ENCODE peak calls at places on chromosomes 13 and 19, in nine cellular contexts. X is mammary epithelial cell; Q is tibial artery; L is CD8-positive, alpha-beta T cell; H is sigmoid colon; C is colonic mucosa; O is AG04450; J is A549; I is psoas muscle. P is an unnamed sample.

GRCh38 chr13:36806102-36806501 is 12.9 kb upstream of the RFXAP start:
- DNase-seq in C (no peak), O (no peak), X (no peak), I (no peak), H (no peak), J (no peak), Q (no peak), L (no peak), P (no peak)

GRCh38 chr13:25335856-25336255 is 34.4 kb downstream of the NUP58 start:
- DNase-seq in X (no peak), Q (no peak), C (no peak), I (no peak), L (no peak), J (no peak), O (no peak), H (no peak), P (no peak)

GRCh38 chr19:4977299-4978174 is 8.6 kb downstream of the KDM4B start:
- DNase-seq in H (peak), I (peak), C (no peak), Q (peak), L (no peak), X (peak), O (peak), J (no peak), P (peak)

GRCh38 chr19:2624537-2625091 is 77.9 kb downstream of the GNG7 start:
- DNase-seq in C (no peak), Q (no peak), H (peak), J (peak), I (peak), L (no peak), X (no peak), O (no peak), P (no peak)

GRCh38 chr13:64639206-64639605 is 2590.9 kb downstream of the PCDH9 start:
- DNase-seq in C (no peak), J (no peak), Q (no peak), X (no peak), L (no peak), I (no peak), H (no peak), O (no peak), P (no peak)

GRCh38 chr13:93775507-93776108 is 549.0 kb downstream of the GPC6 start:
- DNase-seq in I (no peak), L (no peak), J (no peak), Q (no peak), C (no peak), X (no peak), H (no peak), O (peak), P (peak)

GRCh38 chr13:102402292-102402691 is 444 bp upstream of the FGF14 start:
- DNase-seq in X (no peak), J (no peak), O (no peak), I (peak), L (no peak), H (peak), Q (peak), C (no peak), P (no peak)

GRCh38 chr13:32264407-32264806 is 50.8 kb downstream of the ZAR1L start:
- DNase-seq in C (no peak), Q (peak), H (peak), I (peak), X (peak), J (no peak), O (no peak), L (no peak), P (peak)

GRCh38 chr13:100454876-100455275 is 133.7 kb downstream of the GGACT start:
- DNase-seq in H (no peak), X (peak), L (no peak), I (no peak), C (peak), J (no peak), O (peak), Q (no peak), P (peak)

GRCh38 chr19:15373644-15374043 is 5.9 kb downstream of the AKAP8 start:
- DNase-seq in H (no peak), L (no peak), X (no peak), O (no peak), J (no peak), Q (no peak), C (no peak), I (no peak), P (no peak)

GRCh38 chr13:51643882-51644281 is 59.6 kb downstream of the WDFY2 start:
- DNase-seq in I (no peak), O (peak), H (no peak), L (no peak), J (peak), C (no peak), Q (no peak), X (peak), P (peak)

GRCh38 chr13:46355088-46355468 is 32.0 kb downstream of the RUBCNL start:
- DNase-seq in O (no peak), H (no peak), L (no peak), C (no peak), X (no peak), J (no peak), I (no peak), Q (no peak), P (no peak)

GRCh38 chr13:20567881-20568528 is 1.0 kb downstream of the IFT88 start:
- DNase-seq in L (no peak), Q (no peak), I (no peak), O (no peak), J (no peak), X (no peak), C (no peak), H (no peak), P (peak)

GRCh38 chr19:43337737-43338136 is 15.7 kb upstream of the CD177 start:
- DNase-seq in J (no peak), X (peak), L (no peak), I (no peak), H (no peak), O (no peak), C (peak), Q (no peak), P (no peak)

GRCh38 chr19:1690570-1691307 is 38.3 kb upstream of the TCF3 start:
- DNase-seq in H (no peak), O (no peak), X (peak), C (peak), L (no peak), J (no peak), I (no peak), Q (no peak), P (no peak)

GRCh38 chr19:52494518-52494917 is 33.0 kb upstream of the ZNF808 start:
- DNase-seq in X (no peak), Q (no peak), C (no peak), O (no peak), L (no peak), J (no peak), H (no peak), I (no peak), P (peak)

GRCh38 chr13:102902789-102903347 is 57.0 kb downstream of the ERCC5 start:
- DNase-seq in H (no peak), C (no peak), Q (no peak), J (no peak), I (no peak), L (no peak), X (no peak), O (no peak), P (no peak)

GRCh38 chr19:8451885-8452284 is 7.1 kb downstream of the HNRNPM start:
- DNase-seq in I (no peak), J (peak), X (peak), H (peak), O (no peak), C (no peak), L (no peak), Q (no peak), P (peak)

GRCh38 chr19:57263244-57263643 is 17.0 kb upstream of the ZNF460 start:
- DNase-seq in C (no peak), H (no peak), Q (no peak), O (no peak), J (no peak), I (no peak), X (no peak), L (no peak), P (no peak)

GRCh38 chr19:55641376-55642152 is 762 bp downstream of the ZNF580 start:
- DNase-seq in L (peak), I (no peak), Q (peak), H (peak), X (peak), O (no peak), J (peak), C (peak), P (no peak)

GRCh38 chr19:55400281-55401087 is 7.1 kb downstream of the UBE2S start:
- DNase-seq in L (no peak), C (no peak), Q (no peak), J (no peak), O (no peak), H (no peak), X (no peak), I (no peak), P (no peak)

GRCh38 chr19:1001538-1002166 is 1.4 kb downstream of the GRIN3B start:
- DNase-seq in L (peak), O (no peak), H (no peak), X (no peak), J (no peak), Q (no peak), I (no peak), C (peak), P (no peak)

GRCh38 chr19:36986131-36986530 is 70.0 kb downstream of the ZNF568 start:
- DNase-seq in X (no peak), C (no peak), J (no peak), I (no peak), O (no peak), H (no peak), L (no peak), Q (no peak), P (no peak)

GRCh38 chr13:42561752-42562467 is 12.0 kb upstream of the TNFSF11 start:
- DNase-seq in J (no peak), H (no peak), X (no peak), O (no peak), L (no peak), C (no peak), I (no peak), Q (no peak), P (peak)

DNA sequence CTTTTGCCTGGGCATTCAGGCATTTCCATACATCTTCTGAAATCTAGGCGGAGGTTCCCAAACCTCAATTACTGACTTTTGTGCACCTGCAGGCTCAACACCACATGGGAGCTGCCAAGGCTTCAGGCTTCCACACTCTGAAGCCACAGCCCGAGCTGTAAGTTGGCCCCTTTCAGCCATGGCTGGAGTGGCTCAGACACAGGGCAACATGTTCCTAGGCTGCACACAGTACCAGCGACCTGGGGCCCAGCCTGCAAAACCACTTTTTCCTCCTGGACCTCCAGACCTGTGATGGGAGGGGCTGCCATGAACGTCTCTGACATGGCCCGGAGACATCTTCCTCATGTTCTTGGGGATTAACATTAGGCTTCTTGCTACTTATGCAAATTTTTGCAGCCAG is 1558.2 kb upstream of the PCDH20 start:
- DNase-seq in H (no peak), J (no peak), L (no peak), O (no peak), I (no peak), C (no peak), Q (no peak), X (no peak), P (no peak)
- H3K27ac ChIP-seq in H (no peak), J (no peak), L (no peak), O (no peak), I (no peak), C (no peak), Q (no peak), X (no peak), P (no peak)

DNA sequence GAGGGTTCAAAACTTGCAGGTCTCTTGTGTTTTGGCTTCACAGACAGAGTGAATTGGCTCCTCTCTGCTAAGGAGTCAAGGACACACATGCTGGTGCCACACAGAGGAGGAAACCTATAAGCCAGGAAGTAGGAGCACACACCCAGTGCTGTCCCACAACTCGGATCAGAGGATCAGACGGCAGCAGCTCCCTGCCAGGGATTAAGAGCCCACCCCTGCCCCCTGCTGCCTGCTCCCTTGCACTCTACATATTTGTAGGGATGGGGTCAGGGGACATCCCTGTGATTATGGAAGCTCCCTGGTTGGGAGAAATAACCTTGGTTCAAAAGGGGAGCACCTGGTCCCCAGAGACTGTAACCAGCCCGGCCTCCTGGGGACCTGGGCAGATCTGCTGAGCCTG is 77.5 kb upstream of the CLDN10 start:
- DNase-seq in O (no peak), J (no peak), I (no peak), X (no peak), C (no peak), L (no peak), H (no peak), Q (no peak), P (no peak)
- TF ChIP-seq CTCF in O (no peak), J (no peak), I (no peak), X (no peak), C (no peak), L (no peak), H (no peak), Q (no peak), P (no peak)

GRCh38 chr13:50400930-50401553 is 385.8 kb downstream of the KCNRG start:
- DNase-seq in I (no peak), Q (no peak), J (no peak), X (peak), H (no peak), O (peak), C (no peak), L (no peak), P (peak)
- H3K4me3 ChIP-seq in I (no peak), Q (no peak), J (no peak), X (no peak), H (no peak), O (no peak), C (no peak), L (no peak), P (no peak)

GRCh38 chr19:41799444-41800000 is 3.1 kb downstream of the CEACAM3 start:
- DNase-seq in X (no peak), J (no peak), H (no peak), I (no peak), C (no peak), O (no peak), L (no peak), Q (no peak), P (no peak)
- H3K27ac ChIP-seq in X (no peak), J (no peak), H (no peak), I (no peak), C (no peak), O (no peak), L (no peak), Q (no peak), P (no peak)

GRCh38 chr19:51142119-51142518 is at the start of gene SIGLEC7:
- DNase-seq in O (no peak), L (no peak), X (no peak), I (peak), H (no peak), Q (peak), J (no peak), C (no peak), P (no peak)

GRCh38 chr19:51138549-51138979 is 3.5 kb upstream of the SIGLEC7 start:
- DNase-seq in C (no peak), I (peak), Q (peak), H (peak), J (no peak), X (no peak), L (no peak), O (no peak), P (no peak)

GRCh38 chr19:51141181-51141580 is 920 bp upstream of the SIGLEC7 start:
- DNase-seq in X (no peak), H (no peak), O (no peak), I (no peak), Q (no peak), J (no peak), L (no peak), C (no peak), P (no peak)

GRCh38 chr19:51139299-51140018 is 2.6 kb upstream of the SIGLEC7 start:
- DNase-seq in I (no peak), L (no peak), C (no peak), Q (no peak), J (no peak), O (no peak), X (no peak), H (no peak), P (no peak)

DNA sequence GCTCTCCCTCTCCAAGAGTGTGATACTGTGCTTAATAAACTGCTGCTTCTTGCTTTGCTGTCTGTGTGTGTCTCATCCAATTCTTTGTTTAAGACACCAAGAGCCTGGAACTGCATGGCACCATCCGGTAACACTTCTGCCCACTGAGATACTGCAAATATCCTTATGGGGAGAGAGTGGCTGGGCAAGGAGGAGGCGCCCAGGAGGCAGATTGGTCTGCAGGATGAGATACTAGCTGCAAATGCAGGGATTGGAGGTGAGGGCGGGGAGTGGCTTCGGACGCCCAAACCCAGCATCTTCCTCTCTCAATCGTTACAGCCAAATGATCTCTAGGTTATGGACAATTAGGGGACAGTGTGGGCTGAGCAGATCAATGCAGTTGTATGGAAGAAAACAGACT is 1.7 kb upstream of the SIGLEC7 start:
- DNase-seq in I (no peak), L (no peak), O (no peak), X (no peak), H (no peak), J (no peak), C (no peak), Q (no peak), P (no peak)
- TF ChIP-seq CTCF in I (no peak), L (no peak), O (no peak), X (no peak), H (no peak), J (no peak), C (no peak), Q (no peak), P (no peak)

GRCh38 chr13:111390522-111391270 is 70.3 kb downstream of the TEX29 start:
- DNase-seq in X (no peak), O (no peak), J (no peak), I (no peak), Q (peak), H (no peak), L (no peak), C (no peak), P (no peak)
- H3K4me3 ChIP-seq in X (no peak), O (no peak), J (no peak), I (no peak), Q (no peak), H (no peak), L (no peak), C (no peak), P (no peak)

GRCh38 chr19:12229990-12230389 is 64.7 kb downstream of the ZNF44 start:
- DNase-seq in Q (no peak), X (no peak), C (no peak), H (no peak), J (no peak), I (no peak), O (no peak), L (no peak), P (no peak)

GRCh38 chr19:12230751-12231733 is 63.6 kb downstream of the ZNF44 start:
- DNase-seq in X (no peak), C (no peak), Q (no peak), O (no peak), L (no peak), H (no peak), J (no peak), I (no peak), P (no peak)

GRCh38 chr19:12237143-12237839 is 57.4 kb downstream of the ZNF44 start:
- DNase-seq in H (no peak), J (no peak), L (no peak), C (no peak), O (no peak), I (no peak), X (no peak), Q (no peak), P (no peak)

GRCh38 chr19:12232961-12233360 is 61.7 kb downstream of the ZNF44 start:
- DNase-seq in H (no peak), C (no peak), I (no peak), L (no peak), Q (no peak), J (no peak), O (no peak), X (no peak), P (no peak)
- H3K27ac ChIP-seq in H (no peak), C (no peak), I (no peak), L (no peak), Q (no peak), J (no peak), O (no peak), X (no peak), P (no peak)

DNA sequence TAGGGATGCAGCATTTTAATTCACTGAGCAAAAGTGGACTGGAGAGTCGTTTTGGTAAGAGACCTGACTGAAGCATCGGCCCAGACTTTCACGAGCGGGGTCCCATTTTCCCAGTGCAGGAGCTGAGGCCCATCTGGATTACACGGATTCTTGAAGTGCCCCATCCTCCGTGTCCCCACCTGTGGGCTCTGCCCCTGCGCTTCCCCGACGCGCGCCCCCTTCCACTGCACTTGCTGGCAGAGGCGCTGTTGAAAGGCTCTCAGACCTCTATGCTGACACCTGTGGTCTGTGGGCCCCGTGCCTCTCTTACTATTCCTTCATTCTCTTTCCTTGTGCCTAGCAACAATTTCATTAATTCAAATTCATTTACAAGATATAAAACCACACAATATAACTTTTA is 50.3 kb upstream of the MCF2L start:
- DNase-seq in X (no peak), I (no peak), J (no peak), C (no peak), O (no peak), H (peak), L (no peak), Q (no peak), P (no peak)
- TF ChIP-seq CTCF in X (no peak), I (no peak), J (no peak), C (no peak), O (no peak), H (no peak), L (no peak), Q (no peak), P (no peak)

P was measured in brain microvascular endothelial cell.